ENCODE peak calls at places on chromosomes 3 and 15, in four cellular contexts. K is A549, J is GM12878, O is K562. N is an unnamed sample.

GRCh38 chr3:69948246-69948862 is 51.2 kb upstream of the SAMMSON start:
- DNase-seq in J (no peak), O (peak), K (no peak), N (peak)

GRCh38 chr3:134464693-134465385 is 20.9 kb downstream of the ANAPC13 start:
- DNase-seq in O (no peak), J (no peak), K (no peak), N (no peak)

GRCh38 chr15:93317772-93318171 is 228.8 kb upstream of the RGMA start:
- DNase-seq in K (no peak), O (no peak), J (no peak), N (no peak)

GRCh38 chr3:42402394-42403100 is 7.9 kb downstream of the LYZL4 start:
- DNase-seq in J (no peak), K (no peak), O (no peak), N (no peak)

GRCh38 chr3:43094851-43095250 is 11.0 kb downstream of the POMGNT2 start:
- DNase-seq in K (no peak), J (no peak), O (no peak), N (no peak)

GRCh38 chr3:71070497-71071465 is 512.7 kb downstream of the FOXP1 start:
- DNase-seq in J (no peak), K (no peak), O (no peak), N (no peak)

GRCh38 chr15:91879148-91879547 is 25.6 kb downstream of the SLCO3A1 start:
- DNase-seq in K (no peak), J (no peak), O (no peak), N (no peak)

GRCh38 chr3:187767266-187768032 is 22.2 kb upstream of the BCL6 start:
- DNase-seq in J (no peak), K (no peak), O (no peak), N (peak)

GRCh38 chr15:26358708-26359107 is 414.2 kb downstream of the GABRB3 start:
- DNase-seq in O (no peak), J (no peak), K (no peak), N (no peak)

GRCh38 chr15:70104227-70104626 is 6.5 kb upstream of the TLE3 start:
- DNase-seq in O (no peak), J (no peak), K (no peak), N (no peak)

GRCh38 chr15:85318048-85318731 is 62.2 kb upstream of the AKAP13 start:
- DNase-seq in K (peak), J (peak), O (no peak), N (peak)

GRCh38 chr3:65924762-65925161 is 114.0 kb downstream of the MAGI1 start:
- DNase-seq in O (no peak), K (no peak), J (no peak), N (no peak)

GRCh38 chr3:161117646-161118045 is 12.5 kb upstream of the B3GALNT1 start:
- DNase-seq in J (no peak), K (no peak), O (no peak), N (no peak)

GRCh38 chr15:31857194-31857593 is 173.1 kb upstream of the CHRNA7 start:
- DNase-seq in K (no peak), O (no peak), J (no peak), N (no peak)

GRCh38 chr3:179016979-179017670 is 54.5 kb downstream of the ZMAT3 start:
- DNase-seq in J (peak), K (no peak), O (no peak), N (no peak)

GRCh38 chr3:51557993-51558392 is 19.5 kb downstream of the RAD54L2 start:
- DNase-seq in K (no peak), O (no peak), J (no peak), N (no peak)

GRCh38 chr3:71955549-71956373 is 170.8 kb upstream of the PROK2 start:
- DNase-seq in K (peak), J (peak), O (peak), N (peak)

GRCh38 chr3:161069441-161070251 is 35.5 kb downstream of the B3GALNT1 start:
- DNase-seq in O (no peak), K (no peak), J (peak), N (peak)

GRCh38 chr3:38099518-38099917 is 37.4 kb downstream of the ACAA1 start:
- DNase-seq in O (no peak), K (no peak), J (no peak), N (no peak)

DNA sequence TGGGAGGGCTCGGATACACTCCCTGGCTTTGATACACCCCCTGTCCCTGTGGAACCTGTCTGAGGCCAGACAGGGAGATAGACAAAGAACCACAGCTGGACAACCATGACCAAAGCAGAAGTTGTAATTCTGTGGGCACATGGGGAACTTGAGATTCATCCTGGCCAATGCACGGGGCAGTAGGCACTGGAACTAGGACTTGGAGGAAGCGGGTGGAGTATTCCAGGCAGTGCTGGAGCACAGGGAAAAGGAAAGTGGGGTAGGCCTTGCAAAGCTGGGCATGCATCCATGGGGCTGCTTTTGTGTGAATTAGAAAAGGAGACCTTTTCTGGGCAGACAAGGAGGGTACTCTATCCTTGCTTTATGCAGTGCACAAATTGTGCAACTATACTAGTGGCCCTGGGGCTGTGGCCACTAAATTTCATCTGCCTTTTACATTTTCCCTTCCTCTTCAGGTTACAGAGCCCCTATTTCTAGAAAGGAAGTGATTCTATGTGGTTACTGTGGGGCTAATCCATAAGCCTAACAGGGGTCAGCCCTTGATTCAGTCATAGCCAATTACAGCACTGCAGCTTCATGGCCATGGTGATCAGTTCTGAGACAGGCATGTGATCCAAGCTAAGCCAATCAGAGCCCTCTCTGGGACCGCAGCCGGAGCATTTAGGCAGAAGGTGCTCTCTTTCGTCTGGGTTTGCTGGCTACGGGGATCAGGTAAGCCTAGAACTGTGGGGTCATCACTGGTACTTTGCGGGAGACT is 21.0 kb downstream of the CRABP1 start:
- DNase-seq in O (peak), J (no peak), K (no peak), N (no peak)
- TF ChIP-seq ELK1 in O (no peak), J (no peak), K (no peak), N (no peak)

DNA sequence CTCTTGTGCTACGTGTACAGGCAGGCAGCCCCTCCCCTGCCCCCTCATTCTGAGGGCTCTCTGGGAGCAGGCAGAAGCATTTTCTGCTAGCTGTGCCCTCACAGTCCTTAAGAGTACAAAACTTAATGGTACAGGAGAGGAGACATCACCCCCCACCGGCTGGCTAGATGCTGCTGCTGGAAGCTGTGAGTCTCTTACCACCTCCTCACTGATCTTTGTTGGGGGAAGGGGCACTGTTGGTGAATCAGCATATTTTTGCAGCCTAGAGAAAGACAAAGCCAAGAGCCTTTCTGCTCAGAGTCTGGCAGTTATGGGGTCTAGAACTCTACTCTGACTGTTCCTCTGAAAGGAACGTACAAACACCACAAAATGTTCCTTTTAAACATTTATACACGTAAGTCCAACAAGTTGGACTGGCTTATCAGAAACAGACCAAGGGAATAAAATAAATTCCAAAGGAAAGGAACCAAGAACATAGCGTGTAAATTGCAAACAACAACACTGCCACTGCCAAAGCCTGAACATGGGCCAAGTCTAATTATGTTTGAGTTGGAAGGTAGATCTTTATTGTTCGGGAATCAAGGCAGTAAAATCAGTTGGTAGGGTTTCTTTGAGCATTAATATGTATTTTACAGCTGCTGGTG is 27.2 kb downstream of the CLK3 start:
- DNase-seq in K (no peak), J (no peak), O (peak), N (peak)
- TF ChIP-seq ELK1 in K (no peak), J (no peak), O (no peak), N (no peak)

DNA sequence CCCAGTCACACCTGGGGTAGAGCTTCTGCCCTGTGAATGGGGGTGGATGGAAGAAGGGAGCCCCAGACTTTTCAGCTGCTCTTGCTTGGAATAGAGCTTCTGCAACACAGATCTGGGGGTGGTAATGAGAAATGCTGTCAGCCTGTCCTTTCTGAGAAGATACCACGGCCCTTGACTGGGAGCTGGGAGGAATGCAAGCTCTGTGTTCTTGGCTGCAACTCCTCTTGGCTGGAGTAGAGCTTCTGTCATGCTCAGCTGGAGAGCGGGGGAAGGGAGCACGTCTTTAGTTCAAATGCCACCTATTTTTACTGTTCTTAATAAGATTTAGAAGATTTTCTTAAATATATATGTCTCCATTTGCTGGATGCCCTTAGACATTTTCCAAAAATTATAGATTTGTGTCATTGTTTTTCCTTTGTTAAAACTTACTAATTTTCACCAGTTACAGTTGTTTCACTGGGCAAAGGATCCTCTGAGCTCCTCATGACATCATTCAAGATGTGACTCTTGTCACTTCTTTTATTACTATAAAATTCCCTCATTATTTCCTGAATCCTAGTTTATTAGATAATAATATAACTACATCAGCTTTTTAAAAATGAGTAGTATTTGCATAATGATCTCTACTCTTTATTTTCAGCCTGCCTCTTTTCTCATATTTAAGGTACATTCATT is 179.9 kb upstream of the TGFBR2 start:
- DNase-seq in O (no peak), K (no peak), J (no peak), N (peak)
- TF ChIP-seq ELK1 in O (no peak), K (no peak), J (no peak), N (no peak)

GRCh38 chr15:68469162-68470048 is 37.4 kb upstream of the ITGA11 start:
- DNase-seq in O (no peak), K (no peak), J (no peak), N (no peak)

GRCh38 chr15:68470049-68470738 is 38.2 kb upstream of the ITGA11 start:
- DNase-seq in K (no peak), O (no peak), J (no peak), N (no peak)

GRCh38 chr15:68470981-68471380 is 39.0 kb upstream of the ITGA11 start:
- DNase-seq in J (no peak), K (no peak), O (no peak), N (no peak)

GRCh38 chr15:68475449-68475848 is 43.5 kb upstream of the ITGA11 start:
- DNase-seq in O (no peak), K (no peak), J (no peak), N (no peak)

GRCh38 chr15:68471552-68471951 is 39.6 kb upstream of the ITGA11 start:
- DNase-seq in O (no peak), K (no peak), J (no peak), N (peak)
- TF ChIP-seq ELK1 in O (no peak), K (no peak), J (no peak), N (no peak)

DNA sequence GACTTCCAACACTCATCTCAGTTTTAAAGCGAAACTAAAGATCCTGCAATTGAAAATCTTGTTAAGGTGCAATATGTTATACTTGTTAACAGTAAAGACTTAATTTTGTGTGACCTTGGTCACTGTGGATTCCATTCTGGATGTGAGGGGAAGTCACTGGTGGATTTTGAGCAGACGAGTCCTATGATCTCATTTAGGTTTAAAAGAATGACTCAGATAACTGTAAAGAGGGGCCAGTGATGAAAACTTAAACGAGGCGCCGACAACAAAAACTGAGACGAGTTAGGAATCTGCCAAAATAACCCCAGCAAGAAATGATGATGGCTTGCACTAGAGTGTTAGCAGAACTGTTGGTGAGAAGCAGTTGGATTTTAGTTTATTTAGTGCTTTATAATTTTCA is 56.5 kb downstream of the LRRC28 start:
- DNase-seq in O (no peak), J (no peak), K (no peak), N (peak)
- TF ChIP-seq ELK1 in O (no peak), J (no peak), K (no peak), N (no peak)

GRCh38 chr3:108473711-108474110 is 36.7 kb downstream of the MYH15 start:
- DNase-seq in K (no peak), O (no peak), J (no peak), N (no peak)
- TF ChIP-seq ELK1 in K (no peak), O (no peak), J (no peak), N (no peak)

DNA sequence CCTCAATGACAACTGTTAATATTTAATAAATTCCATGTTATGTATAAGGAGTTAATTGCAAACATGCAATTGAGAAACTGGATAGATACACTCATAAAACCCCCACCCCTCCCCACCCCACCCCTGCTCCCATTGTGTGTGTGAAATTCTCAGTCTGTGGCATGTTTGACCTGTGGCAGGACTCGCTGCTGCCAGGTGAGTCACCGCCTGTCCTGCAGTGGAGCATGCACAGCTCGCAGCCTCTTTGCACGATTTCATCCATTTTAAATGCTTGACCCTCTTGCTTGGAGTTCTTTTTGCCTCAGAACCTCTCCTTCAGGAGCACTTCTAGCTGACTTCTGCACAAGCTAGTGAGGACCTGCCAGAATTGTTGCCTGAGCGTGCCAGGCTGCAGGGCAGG is 5.3 kb upstream of the APEH start:
- DNase-seq in J (no peak), K (peak), O (no peak), N (peak)
- TF ChIP-seq ELK1 in J (no peak), K (no peak), O (no peak), N (no peak)